ENCODE peak calls at places on chromosomes 13 and 19, in seven cellular contexts. B, X, J, L, D, Z and Q are unnamed samples.

GRCh38 chr13:112974676-112975075 is 5.7 kb downstream of the MCF2L start:
- DNase-seq in B (no peak), X (no peak), J (no peak), L (no peak), D (peak; percentile 60), Z (no peak), Q (no peak)

GRCh38 chr13:38693641-38694040 is 6.8 kb downstream of the FREM2 start:
- DNase-seq in B (no peak), X (no peak), J (no peak), L (no peak), D (no peak), Z (no peak), Q (no peak)

GRCh38 chr19:3469638-3470499 is 10.5 kb downstream of the SMIM24 start:
- DNase-seq in B (no peak), X (no peak), J (no peak), L (no peak), D (no peak), Z (no peak), Q (no peak)

GRCh38 chr19:43552616-43553015 is 19.6 kb downstream of the ZNF575 start:
- DNase-seq in B (no peak), X (no peak), J (no peak), L (no peak), D (no peak), Z (no peak), Q (no peak)

GRCh38 chr19:6963937-6964336 is 57.3 kb downstream of the MBD3L2B start:
- DNase-seq in B (no peak), X (peak; percentile 60), J (no peak), L (no peak), D (peak; percentile 12), Z (no peak), Q (no peak)

GRCh38 chr13:73608731-73609485 is 525.3 kb downstream of the KLF12 start:
- DNase-seq in B (peak; percentile 46), X (no peak), J (no peak), L (no peak), D (no peak), Z (no peak), Q (no peak)

GRCh38 chr19:34556500-34556899 is 74.9 kb downstream of the WTIP start:
- DNase-seq in B (no peak), X (peak; percentile 48), J (no peak), L (no peak), D (no peak), Z (no peak), Q (peak; percentile 27)

GRCh38 chr13:30743319-30744055 is 8.1 kb downstream of the ALOX5AP start:
- DNase-seq in B (no peak), X (peak; percentile 26), J (no peak), L (no peak), D (peak; percentile 91), Z (no peak), Q (no peak)

GRCh38 chr13:43815204-43815603 is 28.4 kb upstream of the ENOX1 start:
- DNase-seq in B (no peak), X (no peak), J (no peak), L (no peak), D (peak; percentile 46), Z (no peak), Q (no peak)

GRCh38 chr13:93771782-93772181 is 545.2 kb downstream of the GPC6 start:
- DNase-seq in B (no peak), X (no peak), J (no peak), L (no peak), D (no peak), Z (no peak), Q (no peak)

GRCh38 chr13:104253063-104253680 is 1187.0 kb upstream of the SLC10A2 start:
- DNase-seq in B (no peak), X (no peak), J (no peak), L (no peak), D (no peak), Z (no peak), Q (no peak)

GRCh38 chr19:4493104-4493928 is 21.2 kb downstream of the HDGFL2 start:
- DNase-seq in B (no peak), X (no peak), J (no peak), L (no peak), D (no peak), Z (no peak), Q (no peak)

GRCh38 chr13:31261241-31261640 is 61.5 kb downstream of the B3GLCT start:
- DNase-seq in B (no peak), X (no peak), J (no peak), L (no peak), D (no peak), Z (no peak), Q (no peak)

GRCh38 chr13:113995051-113995601 is 21.2 kb upstream of the C13orf46 start:
- DNase-seq in B (no peak), X (no peak), J (no peak), L (no peak), D (no peak), Z (no peak), Q (no peak)

GRCh38 chr19:18456974-18457373 is 19.0 kb upstream of the ISYNA1 start:
- DNase-seq in B (no peak), X (no peak), J (peak; percentile 22), L (no peak), D (no peak), Z (no peak), Q (peak; percentile 71)